ENCODE peak calls at places on chromosomes 12 and 14, in ten cellular contexts. M is AG04449, I is hepatocyte, L is suprapubic skin, Y is GM23338, Q is fibroblast of mammary gland, D is mammary epithelial cell, E is WERI-Rb-1, J is choroid plexus epithelial cell, X is pancreas. Z is an unnamed sample.

GRCh38 chr12:72084061-72084460 is 145.4 kb downstream of the TPH2 start:
- DNase-seq in M (no peak), I (no peak), L (no peak), Y (no peak), Q (no peak), D (no peak), E (no peak), J (no peak), X (no peak), Z (no peak)

GRCh38 chr14:94897092-94897491 is 127.2 kb upstream of the GSC start:
- DNase-seq in M (peak), I (no peak), L (no peak), Y (no peak), Q (peak), D (no peak), E (no peak), J (peak), X (no peak), Z (peak)

GRCh38 chr12:105466901-105467598 is 136.6 kb downstream of the C12orf75 start:
- DNase-seq in M (no peak), I (no peak), L (no peak), Y (no peak), Q (no peak), D (no peak), E (no peak), J (peak), X (no peak), Z (no peak)

GRCh38 chr12:54164402-54165145 is 24.2 kb downstream of the SMUG1 start:
- DNase-seq in M (no peak), I (no peak), L (no peak), Y (peak), Q (no peak), D (no peak), E (no peak), J (no peak), X (no peak), Z (no peak)

GRCh38 chr14:22996823-22997301 is 13.1 kb downstream of the C14orf93 start:
- DNase-seq in M (no peak), I (peak), L (no peak), Y (no peak), Q (peak), D (no peak), E (peak), J (no peak), X (no peak), Z (no peak)

GRCh38 chr14:75418779-75419768 is 8.7 kb upstream of the JDP2 start:
- DNase-seq in M (no peak), I (peak), L (no peak), Y (peak), Q (no peak), D (no peak), E (peak), J (peak), X (peak), Z (peak)

GRCh38 chr12:103505371-103506236 is 9.8 kb upstream of the C12orf42 start:
- DNase-seq in M (no peak), I (no peak), L (no peak), Y (no peak), Q (no peak), D (peak), E (no peak), J (no peak), X (no peak), Z (no peak)

GRCh38 chr14:29548948-29549370 is 378.7 kb downstream of the PRKD1 start:
- DNase-seq in M (peak), I (peak), L (no peak), Y (peak), Q (peak), D (peak), E (peak), J (peak), X (no peak), Z (peak)

GRCh38 chr12:109767991-109768900 is 54.6 kb downstream of the FAM222A start:
- DNase-seq in M (no peak), I (peak), L (peak), Y (no peak), Q (no peak), D (no peak), E (peak), J (no peak), X (peak), Z (no peak)

GRCh38 chr14:95300002-95300696 is 19.6 kb downstream of the CLMN start:
- DNase-seq in M (no peak), I (no peak), L (no peak), Y (no peak), Q (no peak), D (no peak), E (no peak), J (no peak), X (no peak), Z (no peak)

GRCh38 chr12:39441189-39441962 is 1.5 kb downstream of the KIF21A start:
- DNase-seq in M (no peak), I (no peak), L (no peak), Y (no peak), Q (no peak), D (no peak), E (no peak), J (no peak), X (no peak), Z (no peak)

GRCh38 chr12:32801269-32802019 is 45.7 kb upstream of the YARS2 start:
- DNase-seq in M (no peak), I (no peak), L (no peak), Y (no peak), Q (no peak), D (no peak), E (no peak), J (no peak), X (no peak), Z (no peak)

GRCh38 chr14:91223028-91223783 is 21.3 kb downstream of the GPR68 start:
- DNase-seq in M (no peak), I (no peak), L (no peak), Y (no peak), Q (peak), D (peak), E (no peak), J (no peak), X (no peak), Z (no peak)

GRCh38 chr12:27221625-27222387 is 22.3 kb upstream of the STK38L start:
- DNase-seq in M (no peak), I (no peak), L (no peak), Y (no peak), Q (no peak), D (no peak), E (no peak), J (no peak), X (no peak), Z (no peak)

GRCh38 chr12:52053570-52054209 is 2.4 kb downstream of the NR4A1 start:
- DNase-seq in M (no peak), I (peak), L (no peak), Y (no peak), Q (no peak), D (no peak), E (no peak), J (no peak), X (peak), Z (peak)
- H3K4me3 ChIP-seq in M (no peak), I (no peak), L (peak), Y (no peak), Q (no peak), D (no peak), E (no peak), J (no peak), X (no peak), Z (no peak)

DNA sequence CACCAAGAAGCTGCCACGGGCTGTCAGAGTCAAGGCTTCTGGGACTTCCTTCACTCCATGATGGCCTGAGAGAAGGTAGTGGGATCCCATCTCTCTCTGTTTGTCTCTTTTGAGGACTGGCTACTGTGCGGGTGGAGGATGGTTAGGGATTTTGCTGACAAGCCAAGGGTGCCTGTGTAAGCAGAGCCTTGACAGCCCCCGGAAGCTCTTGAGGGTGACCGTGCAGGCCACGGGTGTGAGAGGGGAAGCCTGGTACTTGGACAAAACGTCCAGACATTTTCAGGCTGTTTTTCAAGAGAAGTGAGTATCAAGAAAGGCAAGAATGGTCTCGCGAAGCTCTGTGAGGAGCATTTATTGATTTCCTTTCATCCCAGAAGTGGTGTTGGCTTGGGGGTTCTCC is 352.4 kb downstream of the DPF3 start:
- DNase-seq in M (no peak), I (no peak), L (peak), Y (no peak), Q (no peak), D (no peak), E (no peak), J (no peak), X (no peak), Z (no peak)
- TF ChIP-seq CTCF in M (no peak), I (no peak), L (no peak), Y (no peak), Q (no peak), D (no peak), E (no peak), J (no peak), X (no peak), Z (no peak)

DNA sequence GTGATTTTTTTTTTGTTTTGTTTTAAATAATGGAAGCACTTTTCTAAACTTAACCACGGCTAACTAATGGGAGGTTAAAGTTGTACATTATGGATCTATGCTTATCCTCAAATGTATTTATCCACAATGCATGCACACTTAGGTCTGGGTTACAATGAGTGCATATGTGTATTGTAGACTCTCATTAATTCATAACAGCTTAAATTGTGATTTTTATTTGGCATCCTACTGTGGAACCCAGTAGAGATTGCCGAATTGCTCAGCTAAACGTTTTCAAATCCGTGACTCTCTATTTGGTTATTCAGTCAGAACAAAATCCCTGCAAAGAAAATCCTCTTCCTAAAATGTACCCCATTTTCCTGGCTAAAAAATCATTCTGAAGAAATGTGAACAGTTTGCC is 244.0 kb downstream of the SLC25A21 start:
- DNase-seq in M (no peak), I (no peak), L (no peak), Y (no peak), Q (no peak), D (no peak), E (no peak), J (no peak), X (no peak), Z (no peak)
- H3K4me3 ChIP-seq in M (no peak), I (no peak), L (no peak), Y (no peak), Q (no peak), D (no peak), E (no peak), J (no peak), X (no peak), Z (no peak)

GRCh38 chr12:76084277-76085158 is at the start of gene NAP1L1:
- DNase-seq in M (peak), I (peak), L (peak), Y (peak), Q (peak), D (peak), E (peak), J (peak), X (peak), Z (peak)

GRCh38 chr12:76081909-76082308 is 2.6 kb downstream of the NAP1L1 start:
- DNase-seq in M (no peak), I (no peak), L (no peak), Y (no peak), Q (no peak), D (no peak), E (no peak), J (no peak), X (no peak), Z (no peak)

GRCh38 chr12:76083761-76084276 is 666 bp downstream of the NAP1L1 start:
- DNase-seq in M (no peak), I (peak), L (peak), Y (peak), Q (peak), D (peak), E (peak), J (peak), X (peak), Z (peak)

GRCh38 chr12:76083246-76083735 is 1.2 kb downstream of the NAP1L1 start:
- DNase-seq in M (no peak), I (no peak), L (no peak), Y (no peak), Q (no peak), D (no peak), E (no peak), J (no peak), X (no peak), Z (no peak)

GRCh38 chr12:76085159-76085868 is 829 bp upstream of the NAP1L1 start:
- DNase-seq in M (no peak), I (peak), L (no peak), Y (no peak), Q (peak), D (peak), E (no peak), J (peak), X (no peak), Z (peak)
- TF ChIP-seq CTCF in M (peak), I (peak), L (no peak), Y (peak), Q (peak), D (peak), E (peak), J (peak), X (no peak), Z (peak)

GRCh38 chr12:124458220-124458991 is 109.0 kb downstream of the NCOR2 start:
- DNase-seq in M (no peak), I (no peak), L (no peak), Y (no peak), Q (no peak), D (no peak), E (no peak), J (no peak), X (peak), Z (no peak)
- H3K4me3 ChIP-seq in M (no peak), I (no peak), L (no peak), Y (no peak), Q (no peak), D (no peak), E (no peak), J (no peak), X (no peak), Z (no peak)